ENCODE peak calls at places on chromosomes 1 and 21, in six cellular contexts. W is choroid plexus epithelial cell, B is GM12865, Z is IMR-90, M is tibial artery, I is HFFc6. L is an unnamed sample.
A peak's percentile ranks its signal among the peaks of the same experiment; 100 is the strongest.

GRCh38 chr21:39319814-39320332 is 6.4 kb upstream of the BRWD1 start:
- DNase-seq in W (no peak), B (no peak), Z (peak; percentile 33), M (no peak), I (no peak), L (no peak)

GRCh38 chr1:36635284-36635683 is 152.6 kb upstream of the CSF3R start:
- DNase-seq in W (no peak), B (no peak), Z (no peak), M (no peak), I (no peak), L (no peak)

GRCh38 chr1:1356796-1357401 is 1.5 kb downstream of the MXRA8 start:
- DNase-seq in W (no peak), B (no peak), Z (no peak), M (no peak), I (no peak), L (peak; percentile 73)

GRCh38 chr1:78102916-78103315 is 57.1 kb downstream of the GIPC2 start:
- DNase-seq in W (peak; percentile 35), B (no peak), Z (peak; percentile 32), M (no peak), I (no peak), L (no peak)

GRCh38 chr21:38263493-38263892 is 6.7 kb downstream of the KCNJ15 start:
- DNase-seq in W (peak; percentile 65), B (no peak), Z (peak; percentile 60), M (no peak), I (peak; percentile 92), L (no peak)

GRCh38 chr1:35595684-35596083 is 22.6 kb downstream of the TFAP2E start:
- DNase-seq in W (no peak), B (no peak), Z (no peak), M (no peak), I (no peak), L (no peak)

GRCh38 chr1:57424231-57425027 is 569 bp upstream of the DAB1 start:
- DNase-seq in W (peak; percentile 49), B (no peak), Z (peak; percentile 41), M (no peak), I (peak; percentile 10), L (peak; percentile 31)

GRCh38 chr1:29828526-29829447 is 592.5 kb downstream of the PTPRU start:
- DNase-seq in W (no peak), B (no peak), Z (no peak), M (peak; percentile 52), I (no peak), L (peak; percentile 18)

GRCh38 chr1:33310702-33311101 is 10.2 kb downstream of the A3GALT2 start:
- DNase-seq in W (no peak), B (no peak), Z (no peak), M (no peak), I (no peak), L (no peak)

GRCh38 chr1:15337656-15338402 is 71.9 kb upstream of the EFHD2 start:
- DNase-seq in W (peak; percentile 62), B (no peak), Z (peak; percentile 85), M (peak; percentile 82), I (peak; percentile 87), L (no peak)

GRCh38 chr1:183234660-183235476 is 48.8 kb downstream of the LAMC2 start:
- DNase-seq in W (peak; percentile 98), B (no peak), Z (peak; percentile 98), M (peak; percentile 90), I (peak; percentile 92), L (peak; percentile 45)

GRCh38 chr21:28485301-28486022 is 507.2 kb downstream of the LTN1 start:
- DNase-seq in W (peak; percentile 28), B (no peak), Z (peak; percentile 80), M (no peak), I (peak; percentile 32), L (no peak)

GRCh38 chr1:55706397-55706796 is 491.2 kb upstream of the USP24 start:
- DNase-seq in W (no peak), B (no peak), Z (no peak), M (no peak), I (no peak), L (no peak)

GRCh38 chr1:143611159-143611558 is 360.6 kb downstream of the FAM72C start:
- DNase-seq in W (no peak), B (no peak), Z (peak; percentile 1), M (no peak), I (peak; percentile 0), L (no peak)

GRCh38 chr1:43834280-43835140 is 99.1 kb upstream of the ARTN start:
- DNase-seq in W (peak; percentile 83), B (no peak), Z (no peak), M (no peak), I (peak; percentile 70), L (no peak)

GRCh38 chr1:57307382-57307781 is 116.5 kb downstream of the DAB1 start:
- DNase-seq in W (no peak), B (peak; percentile 56), Z (no peak), M (no peak), I (no peak), L (no peak)

GRCh38 chr1:23521588-23521987 is 9.4 kb downstream of the E2F2 start:
- DNase-seq in W (no peak), B (no peak), Z (no peak), M (no peak), I (no peak), L (no peak)

GRCh38 chr1:7425229-7425628 is 345.9 kb upstream of the VAMP3 start:
- DNase-seq in W (no peak), B (no peak), Z (no peak), M (no peak), I (no peak), L (no peak)

GRCh38 chr1:118481091-118481490 is 296.1 kb upstream of the SPAG17 start:
- DNase-seq in W (no peak), B (no peak), Z (no peak), M (no peak), I (no peak), L (no peak)

GRCh38 chr1:1754051-1754815 is 24.0 kb downstream of the NADK start:
- DNase-seq in W (no peak), B (no peak), Z (no peak), M (no peak), I (no peak), L (no peak)

GRCh38 chr1:67818725-67819301 is 14.5 kb downstream of the GNG12 start:
- DNase-seq in W (no peak), B (no peak), Z (no peak), M (no peak), I (no peak), L (no peak)

GRCh38 chr1:17575786-17576584 is 36.5 kb downstream of the ARHGEF10L start:
- DNase-seq in W (no peak), B (no peak), Z (no peak), M (no peak), I (no peak), L (no peak)

GRCh38 chr1:174815036-174815435 is 184.7 kb upstream of the CACYBP start:
- DNase-seq in W (peak; percentile 12), B (peak; percentile 46), Z (peak; percentile 74), M (no peak), I (peak; percentile 53), L (no peak)

GRCh38 chr1:242522304-242522945 is 2.1 kb downstream of the PLD5 start:
- DNase-seq in W (no peak), B (no peak), Z (no peak), M (no peak), I (no peak), L (no peak)

GRCh38 chr1:70411360-70411844 is 334 bp downstream of the CTH start:
- DNase-seq in W (peak; percentile 58), B (no peak), Z (peak; percentile 39), M (no peak), I (peak; percentile 25), L (no peak)

GRCh38 chr1:9538669-9539164 is 548 bp upstream of the SLC25A33 start:
- DNase-seq in W (no peak), B (no peak), Z (no peak), M (no peak), I (no peak), L (no peak)

GRCh38 chr1:68347415-68347814 is 102.3 kb downstream of the RPE65 start:
- DNase-seq in W (no peak), B (peak; percentile 80), Z (no peak), M (peak; percentile 69), I (no peak), L (no peak)

GRCh38 chr1:57007472-57007871 is 41.7 kb upstream of the C8B start:
- DNase-seq in W (no peak), B (no peak), Z (no peak), M (no peak), I (no peak), L (no peak)

GRCh38 chr1:206803221-206803730 is 31.0 kb upstream of the IL10 start:
- DNase-seq in W (no peak), B (peak; percentile 97), Z (no peak), M (no peak), I (no peak), L (peak; percentile 28)

GRCh38 chr1:118487932-118488331 is 302.9 kb upstream of the SPAG17 start:
- DNase-seq in W (no peak), B (no peak), Z (no peak), M (no peak), I (no peak), L (no peak)

GRCh38 chr1:27318596-27318995 is 3.4 kb upstream of the TMEM222 start:
- DNase-seq in W (no peak), B (no peak), Z (peak; percentile 22), M (no peak), I (peak; percentile 18), L (no peak)

GRCh38 chr1:219927956-219928790 is at the start of gene SLC30A10:
- DNase-seq in W (no peak), B (no peak), Z (no peak), M (no peak), I (no peak), L (no peak)
- TF ChIP-seq CTCF in W (no peak), B (no peak), Z (no peak), M (no peak), I (no peak), L (no peak)

GRCh38 chr1:154442006-154442740 is 37.0 kb downstream of the IL6R start:
- DNase-seq in W (no peak), B (no peak), Z (peak; percentile 64), M (no peak), I (no peak), L (no peak)
- TF ChIP-seq CTCF in W (peak; percentile 47), B (peak; percentile 40), Z (peak; percentile 22), M (no peak), I (peak; percentile 65), L (no peak)

DNA sequence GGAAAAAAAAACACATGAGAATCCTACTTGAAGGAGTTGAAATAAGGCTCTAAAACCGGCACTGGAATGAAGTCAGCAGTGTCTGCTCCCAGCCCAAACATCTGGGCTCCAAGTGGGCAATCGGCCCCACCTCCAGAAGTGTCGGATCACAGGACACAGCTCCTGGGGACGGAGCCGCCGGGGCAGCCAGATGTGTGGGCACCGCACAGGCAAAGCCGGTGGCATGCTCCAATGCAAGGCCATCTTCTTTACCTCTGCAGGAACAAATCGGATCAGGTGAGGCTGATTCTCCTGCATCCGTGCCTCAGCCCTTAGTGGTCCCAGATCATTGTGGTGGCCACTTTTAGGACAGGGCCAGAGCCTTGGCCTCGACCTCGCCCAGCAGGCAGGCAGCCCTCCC is 156.7 kb downstream of the PRDM16 start:
- DNase-seq in W (no peak), B (no peak), Z (no peak), M (no peak), I (no peak), L (no peak)
- TF ChIP-seq CTCF in W (no peak), B (no peak), Z (no peak), M (no peak), I (no peak), L (no peak)

DNA sequence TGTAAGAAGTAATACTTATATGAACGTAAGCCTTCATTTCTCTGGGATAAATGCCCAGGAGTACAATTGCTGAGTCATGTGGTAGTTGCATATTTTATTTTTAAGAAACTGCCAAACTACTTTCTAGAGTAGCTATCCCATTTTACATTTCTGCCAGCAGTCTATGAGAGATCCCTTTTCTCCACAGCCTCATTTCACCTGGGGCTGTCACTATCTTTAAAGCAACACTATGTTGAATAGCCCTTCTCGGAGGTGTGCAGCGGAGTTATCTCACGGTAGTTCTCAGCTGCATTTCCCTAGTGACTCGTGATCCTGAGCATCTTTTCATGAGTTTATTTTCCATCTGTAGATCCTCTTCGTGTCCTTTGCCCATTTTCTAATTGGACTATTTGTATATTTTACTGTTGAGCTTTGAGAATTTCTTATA is 93.4 kb downstream of the ADARB1 start:
- DNase-seq in W (peak; percentile 63), B (no peak), Z (peak; percentile 78), M (no peak), I (peak; percentile 5), L (no peak)
- TF ChIP-seq CTCF in W (no peak), B (no peak), Z (no peak), M (no peak), I (no peak), L (no peak)